ENCODE peak calls at places on chromosomes 3 and 15, in five cellular contexts. J is stomach; F is stimulated activated CD8-positive, alpha-beta memory T cell treated with anti-CD3 and anti-CD28 coated beads, Interleukin-2, amount 100 ng/mL, for 48 hours; D is T1000; U is IMR-90. Z is an unnamed sample.

GRCh38 chr3:156816091-156816793 is 9.9 kb upstream of the LEKR1 start:
- DNase-seq in J (peak), F (peak), D (no peak), U (peak), Z (no peak)

GRCh38 chr3:131163-131889 is 65.2 kb upstream of the CHL1 start:
- DNase-seq in J (no peak), F (no peak), D (no peak), U (no peak), Z (no peak)

GRCh38 chr15:67843092-67843501 is 3.3 kb upstream of the RNU6-1 start:
- DNase-seq in J (no peak), F (no peak), D (no peak), U (no peak), Z (no peak)

GRCh38 chr15:74768099-74768770 is 13.6 kb upstream of the CSK start:
- DNase-seq in J (no peak), F (no peak), D (no peak), U (no peak), Z (no peak)

GRCh38 chr3:169869484-169870304 is at the start of gene LRRC31:
- DNase-seq in J (no peak), F (no peak), D (no peak), U (no peak), Z (no peak)

GRCh38 chr3:135970500-135971116 is 5.1 kb downstream of the PPP2R3A start:
- DNase-seq in J (no peak), F (no peak), D (no peak), U (peak), Z (peak)

GRCh38 chr3:27681249-27681748 is 40.8 kb downstream of the EOMES start:
- DNase-seq in J (no peak), F (no peak), D (peak), U (peak), Z (peak)

GRCh38 chr15:41869770-41870688 is 23.8 kb downstream of the SPTBN5 start:
- DNase-seq in J (no peak), F (no peak), D (no peak), U (no peak), Z (no peak)

GRCh38 chr3:5095879-5096278 is 26.2 kb upstream of the ARL8B start:
- DNase-seq in J (no peak), F (no peak), D (no peak), U (peak), Z (no peak)

GRCh38 chr3:87350367-87351199 is 74.2 kb upstream of the POU1F1 start:
- DNase-seq in J (no peak), F (no peak), D (no peak), U (peak), Z (peak)

GRCh38 chr3:188689101-188689574 is 482.6 kb upstream of the TPRG1 start:
- DNase-seq in J (no peak), F (no peak), D (no peak), U (peak), Z (peak)

GRCh38 chr3:32684029-32684799 is 774 bp upstream of the CNOT10 start:
- DNase-seq in J (no peak), F (no peak), D (no peak), U (no peak), Z (no peak)

GRCh38 chr3:132662212-132662611 is 2.1 kb downstream of the UBA5 start:
- DNase-seq in J (no peak), F (no peak), D (no peak), U (no peak), Z (no peak)

GRCh38 chr15:47718474-47719440 is 1.5 kb downstream of the SEMA6D start:
- DNase-seq in J (no peak), F (no peak), D (no peak), U (peak), Z (peak)

GRCh38 chr15:98727115-98728040 is 79.0 kb downstream of the IGF1R start:
- DNase-seq in J (peak), F (no peak), D (peak), U (peak), Z (peak)

GRCh38 chr3:186772886-186773417 is 10.4 kb upstream of the EIF4A2 start:
- DNase-seq in J (peak), F (peak), D (no peak), U (no peak), Z (peak)

GRCh38 chr3:177538743-177539730 is 341.8 kb upstream of the TBL1XR1 start:
- DNase-seq in J (no peak), F (no peak), D (no peak), U (peak), Z (no peak)

GRCh38 chr3:127091376-127091775 is 101.6 kb upstream of the PRR23E start:
- DNase-seq in J (no peak), F (no peak), D (no peak), U (no peak), Z (no peak)

GRCh38 chr3:72890166-72890925 is 2.5 kb downstream of the GXYLT2 start:
- DNase-seq in J (no peak), F (no peak), D (no peak), U (no peak), Z (no peak)

GRCh38 chr15:68809517-68809916 is 11.2 kb downstream of the ANP32A start:
- DNase-seq in J (no peak), F (no peak), D (no peak), U (no peak), Z (no peak)

GRCh38 chr15:99253381-99254090 is 2.3 kb downstream of the LRRC28 start:
- DNase-seq in J (no peak), F (no peak), D (no peak), U (peak), Z (peak)

GRCh38 chr15:88220443-88221186 is 35.9 kb downstream of the NTRK3 start:
- DNase-seq in J (no peak), F (no peak), D (no peak), U (no peak), Z (no peak)

GRCh38 chr15:80926126-80926525 is 63.5 kb downstream of the MESD start:
- DNase-seq in J (no peak), F (no peak), D (no peak), U (no peak), Z (peak)

GRCh38 chr3:175111036-175111435 is 251.9 kb downstream of the NAALADL2 start:
- DNase-seq in J (no peak), F (no peak), D (no peak), U (peak), Z (peak)

GRCh38 chr3:174094671-174095070 is 697.1 kb downstream of the NLGN1 start:
- DNase-seq in J (no peak), F (no peak), D (no peak), U (no peak), Z (no peak)

GRCh38 chr3:107208100-107208499 is 169.1 kb upstream of the CCDC54 start:
- DNase-seq in J (no peak), F (no peak), D (peak), U (peak), Z (peak)

GRCh38 chr15:57920916-57921315 is 144.6 kb downstream of the ALDH1A2 start:
- DNase-seq in J (no peak), F (no peak), D (no peak), U (no peak), Z (no peak)

GRCh38 chr15:74725241-74725774 is at the start of gene CYP1A1:
- DNase-seq in J (peak), F (peak), D (no peak), U (no peak), Z (no peak)